ENCODE peak calls at places on chromosomes 11 and 22, in five cellular contexts. One of them, this sample, is unnamed.

GRCh38 chr11:59706518-59707285 is 6.9 kb downstream of the OR10V1 start:
- DNase-seq in adrenal gland: no peak
- DNase-seq in fibroblast of lung: peak; percentile 91
- DNase-seq in kidney: no peak
- DNase-seq in HCT116: peak; percentile 50
- DNase-seq in this sample: peak; percentile 57

GRCh38 chr11:68954970-68955958 is 25.5 kb downstream of the MRGPRD start:
- DNase-seq in adrenal gland: peak; percentile 34
- DNase-seq in fibroblast of lung: peak; percentile 32
- DNase-seq in HCT116: no peak
- DNase-seq in kidney: no peak
- DNase-seq in this sample: no peak

GRCh38 chr11:112665291-112665690 is 295.9 kb upstream of the NCAM1 start:
- DNase-seq in adrenal gland: no peak
- DNase-seq in kidney: no peak
- DNase-seq in fibroblast of lung: no peak
- DNase-seq in HCT116: no peak
- DNase-seq in this sample: no peak

GRCh38 chr22:38172489-38173155 is 9.0 kb downstream of the PLA2G6 start:
- DNase-seq in HCT116: no peak
- DNase-seq in kidney: peak; percentile 84
- DNase-seq in adrenal gland: peak; percentile 64
- DNase-seq in fibroblast of lung: peak; percentile 57
- DNase-seq in this sample: no peak

GRCh38 chr11:117239295-117239694 is 6.8 kb downstream of the RNF214 start:
- DNase-seq in fibroblast of lung: peak; percentile 96
- DNase-seq in kidney: no peak
- DNase-seq in HCT116: no peak
- DNase-seq in adrenal gland: no peak
- DNase-seq in this sample: peak; percentile 92

GRCh38 chr11:11069741-11070550 is 212.1 kb upstream of the ZBED5 start:
- DNase-seq in kidney: no peak
- DNase-seq in adrenal gland: no peak
- DNase-seq in HCT116: no peak
- DNase-seq in fibroblast of lung: no peak
- DNase-seq in this sample: no peak

GRCh38 chr11:14642873-14643696 is 519 bp upstream of the PDE3B start:
- DNase-seq in HCT116: no peak
- DNase-seq in fibroblast of lung: no peak
- DNase-seq in adrenal gland: no peak
- DNase-seq in kidney: no peak
- DNase-seq in this sample: no peak

GRCh38 chr11:110613526-110613925 is 98.7 kb downstream of the ARHGAP20 start:
- DNase-seq in HCT116: no peak
- DNase-seq in kidney: no peak
- DNase-seq in fibroblast of lung: no peak
- DNase-seq in adrenal gland: no peak
- DNase-seq in this sample: no peak

GRCh38 chr22:30351226-30351625 is 5.5 kb downstream of the SF3A1 start:
- DNase-seq in kidney: no peak
- DNase-seq in fibroblast of lung: no peak
- DNase-seq in adrenal gland: no peak
- DNase-seq in HCT116: no peak
- DNase-seq in this sample: no peak

GRCh38 chr11:121661796-121662508 is 209.2 kb upstream of the SORL1-AS1 start:
- DNase-seq in HCT116: no peak
- DNase-seq in fibroblast of lung: peak; percentile 83
- DNase-seq in kidney: no peak
- DNase-seq in adrenal gland: no peak
- DNase-seq in this sample: peak; percentile 66

GRCh38 chr11:117979481-117980211 is 6.5 kb upstream of the IL10RA start:
- DNase-seq in HCT116: no peak
- DNase-seq in fibroblast of lung: no peak
- DNase-seq in adrenal gland: no peak
- DNase-seq in kidney: no peak
- DNase-seq in this sample: no peak

GRCh38 chr11:22337571-22338464 is at the start of gene SLC17A6:
- DNase-seq in fibroblast of lung: peak; percentile 40
- DNase-seq in kidney: no peak
- DNase-seq in adrenal gland: no peak
- DNase-seq in HCT116: no peak
- DNase-seq in this sample: no peak

GRCh38 chr11:43852057-43852636 is 28.5 kb upstream of the ALKBH3 start:
- DNase-seq in adrenal gland: peak; percentile 77
- DNase-seq in kidney: no peak
- DNase-seq in HCT116: peak; percentile 67
- DNase-seq in fibroblast of lung: peak; percentile 66
- DNase-seq in this sample: peak; percentile 50

GRCh38 chr11:8011981-8012444 is 24.9 kb downstream of the EIF3F start:
- DNase-seq in adrenal gland: no peak
- DNase-seq in kidney: no peak
- DNase-seq in fibroblast of lung: peak; percentile 96
- DNase-seq in HCT116: no peak
- DNase-seq in this sample: peak; percentile 82

GRCh38 chr22:20128902-20129746 is 2.5 kb upstream of the ZDHHC8 start:
- DNase-seq in kidney: no peak
- DNase-seq in fibroblast of lung: no peak
- DNase-seq in adrenal gland: peak; percentile 68
- DNase-seq in HCT116: no peak
- DNase-seq in this sample: no peak

GRCh38 chr22:20131593-20131855 is at the start of gene ZDHHC8:
- DNase-seq in kidney: no peak
- DNase-seq in fibroblast of lung: peak; percentile 24
- DNase-seq in HCT116: no peak
- DNase-seq in adrenal gland: no peak
- DNase-seq in this sample: no peak

GRCh38 chr22:20130739-20131592 is 638 bp upstream of the ZDHHC8 start:
- DNase-seq in adrenal gland: peak; percentile 89
- DNase-seq in HCT116: peak; percentile 24
- DNase-seq in fibroblast of lung: peak; percentile 84
- DNase-seq in kidney: peak; percentile 94
- DNase-seq in this sample: no peak

GRCh38 chr22:20129747-20130014 is 1.9 kb upstream of the ZDHHC8 start:
- DNase-seq in adrenal gland: no peak
- DNase-seq in kidney: no peak
- DNase-seq in fibroblast of lung: no peak
- DNase-seq in HCT116: no peak
- DNase-seq in this sample: no peak

GRCh38 chr22:20130319-20130718 is 1.3 kb upstream of the ZDHHC8 start:
- DNase-seq in HCT116: no peak
- DNase-seq in kidney: no peak
- DNase-seq in fibroblast of lung: no peak
- DNase-seq in adrenal gland: no peak
- DNase-seq in this sample: no peak
- H3K4me3 ChIP-seq in HCT116: no peak overlapping the region
- H3K4me3 ChIP-seq in kidney: no peak overlapping the region
- H3K4me3 ChIP-seq in fibroblast of lung: no peak overlapping the region
- H3K4me3 ChIP-seq in adrenal gland: no peak overlapping the region
- H3K4me3 ChIP-seq in this sample: no peak overlapping the region

GRCh38 chr11:4203603-4204360 is 109.2 kb downstream of the RRM1 start:
- DNase-seq in fibroblast of lung: no peak
- DNase-seq in HCT116: no peak
- DNase-seq in adrenal gland: no peak
- DNase-seq in kidney: no peak
- DNase-seq in this sample: no peak
- TF ChIP-seq CTCF in fibroblast of lung: no peak
- TF ChIP-seq CTCF in HCT116: no peak
- TF ChIP-seq CTCF in adrenal gland: no peak
- TF ChIP-seq CTCF in kidney: no peak
- TF ChIP-seq CTCF in this sample: no peak

DNA sequence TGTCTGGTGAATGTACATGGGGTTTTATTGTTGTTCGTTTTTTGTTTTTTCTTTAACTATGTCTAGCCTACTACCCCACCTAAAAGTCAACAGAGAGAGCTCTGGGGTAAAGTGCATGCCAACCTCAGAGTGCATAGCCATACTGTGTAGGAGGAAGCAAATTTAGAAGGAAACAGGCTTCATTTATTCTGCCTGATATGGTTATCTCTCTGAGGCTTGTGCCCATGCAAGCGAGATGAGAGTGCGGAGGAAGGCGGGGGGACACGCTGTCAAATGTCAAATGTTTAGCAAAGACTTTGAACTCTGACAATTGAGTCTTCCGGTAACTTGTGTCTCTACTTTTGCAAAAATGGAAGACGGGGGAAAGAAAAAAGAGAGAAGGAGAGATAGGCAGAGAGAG is 295.5 kb downstream of the ETS1 start:
- DNase-seq in kidney: peak; percentile 72
- DNase-seq in adrenal gland: no peak
- DNase-seq in fibroblast of lung: no peak
- DNase-seq in HCT116: no peak
- DNase-seq in this sample: no peak
- H3K4me3 ChIP-seq in kidney: no peak overlapping the region
- H3K4me3 ChIP-seq in adrenal gland: no peak overlapping the region
- H3K4me3 ChIP-seq in fibroblast of lung: no peak overlapping the region
- H3K4me3 ChIP-seq in HCT116: no peak overlapping the region
- H3K4me3 ChIP-seq in this sample: no peak overlapping the region

DNA sequence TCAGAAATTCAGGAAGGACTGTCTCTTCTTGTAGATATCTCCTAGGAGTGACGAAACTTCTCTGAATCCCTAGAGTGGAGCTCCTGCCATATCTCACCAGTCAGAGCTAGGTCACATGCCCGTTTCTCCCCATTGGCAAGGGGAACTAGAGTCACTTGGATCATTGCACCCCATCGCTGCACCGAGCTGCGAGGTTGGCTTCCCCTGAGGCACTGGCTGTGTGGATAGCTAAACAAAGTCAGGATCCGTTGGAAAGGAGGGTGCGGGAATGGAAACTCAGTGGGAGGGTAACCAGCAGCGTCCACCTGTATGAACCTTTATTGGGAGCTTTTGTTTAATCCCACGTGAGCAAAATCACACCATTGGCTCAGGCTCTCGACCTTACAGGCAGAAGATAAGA is 283.8 kb downstream of the BRD1 start:
- DNase-seq in HCT116: no peak
- DNase-seq in kidney: peak; percentile 15
- DNase-seq in adrenal gland: no peak
- DNase-seq in fibroblast of lung: no peak
- DNase-seq in this sample: no peak
- TF ChIP-seq CTCF in HCT116: no peak
- TF ChIP-seq CTCF in kidney: no peak
- TF ChIP-seq CTCF in adrenal gland: no peak
- TF ChIP-seq CTCF in fibroblast of lung: no peak
- TF ChIP-seq CTCF in this sample: no peak

GRCh38 chr22:28375761-28376534 is 303.7 kb downstream of the TTC28 start:
- DNase-seq in kidney: no peak
- DNase-seq in adrenal gland: no peak
- DNase-seq in HCT116: no peak
- DNase-seq in fibroblast of lung: peak; percentile 20
- DNase-seq in this sample: no peak

GRCh38 chr22:28373841-28374240 is 305.8 kb downstream of the TTC28 start:
- DNase-seq in adrenal gland: no peak
- DNase-seq in fibroblast of lung: peak; percentile 63
- DNase-seq in kidney: no peak
- DNase-seq in HCT116: no peak
- DNase-seq in this sample: no peak

GRCh38 chr22:28381427-28382167 is 298.0 kb downstream of the TTC28 start:
- DNase-seq in kidney: no peak
- DNase-seq in fibroblast of lung: peak; percentile 62
- DNase-seq in adrenal gland: no peak
- DNase-seq in HCT116: no peak
- DNase-seq in this sample: no peak

GRCh38 chr22:28379075-28379806 is 300.4 kb downstream of the TTC28 start:
- DNase-seq in kidney: no peak
- DNase-seq in HCT116: no peak
- DNase-seq in adrenal gland: no peak
- DNase-seq in fibroblast of lung: no peak
- DNase-seq in this sample: no peak
- H3K4me3 ChIP-seq in kidney: no peak overlapping the region
- H3K4me3 ChIP-seq in HCT116: no peak overlapping the region
- H3K4me3 ChIP-seq in adrenal gland: no peak overlapping the region
- H3K4me3 ChIP-seq in fibroblast of lung: no peak overlapping the region
- H3K4me3 ChIP-seq in this sample: no peak overlapping the region

This sample was measured in AG04449.